ENCODE peak calls at places on chromosomes 3 and 15, in four cellular contexts. One of them, this sample, is unnamed.

GRCh38 chr15:96807361-96807760 is 476.9 kb downstream of the NR2F2 start:
- DNase-seq in neuronal stem cell: no peak
- DNase-seq in IMR-90: no peak
- DNase-seq in H1: no peak
- DNase-seq in this sample: no peak

GRCh38 chr3:62604301-62604700 is 231.0 kb upstream of the FEZF2 start:
- DNase-seq in neuronal stem cell: no peak
- DNase-seq in IMR-90: peak; percentile 88
- DNase-seq in H1: no peak
- DNase-seq in this sample: no peak

GRCh38 chr3:138003069-138003468 is 6.9 kb upstream of the CLDN18 start:
- DNase-seq in IMR-90: no peak
- DNase-seq in H1: no peak
- DNase-seq in neuronal stem cell: no peak
- DNase-seq in this sample: no peak

GRCh38 chr3:16402451-16402850 is 111.0 kb downstream of the RFTN1 start:
- DNase-seq in IMR-90: peak; percentile 76
- DNase-seq in neuronal stem cell: no peak
- DNase-seq in H1: no peak
- DNase-seq in this sample: no peak

GRCh38 chr15:58285212-58285920 is 146.4 kb upstream of the LIPC start:
- DNase-seq in IMR-90: no peak
- DNase-seq in H1: no peak
- DNase-seq in neuronal stem cell: no peak
- DNase-seq in this sample: no peak

GRCh38 chr15:58443291-58443690 is 11.5 kb downstream of the LIPC start:
- DNase-seq in H1: no peak
- DNase-seq in IMR-90: no peak
- DNase-seq in neuronal stem cell: no peak
- DNase-seq in this sample: no peak

GRCh38 chr15:64699767-64700388 is 75.5 kb downstream of the RBPMS2 start:
- DNase-seq in H1: peak; percentile 78
- DNase-seq in neuronal stem cell: no peak
- DNase-seq in IMR-90: peak; percentile 48
- DNase-seq in this sample: peak; percentile 84

GRCh38 chr3:108914774-108915641 is 38.7 kb downstream of the GUCA1C start:
- DNase-seq in neuronal stem cell: peak; percentile 68
- DNase-seq in H1: peak; percentile 63
- DNase-seq in IMR-90: peak; percentile 63
- DNase-seq in this sample: peak; percentile 79

GRCh38 chr3:43523454-43524053 is 98.3 kb downstream of the ANO10 start:
- DNase-seq in neuronal stem cell: no peak
- DNase-seq in H1: no peak
- DNase-seq in IMR-90: peak; percentile 56
- DNase-seq in this sample: no peak

GRCh38 chr3:71156062-71156665 is 427.4 kb downstream of the FOXP1 start:
- DNase-seq in H1: no peak
- DNase-seq in IMR-90: no peak
- DNase-seq in neuronal stem cell: no peak
- DNase-seq in this sample: no peak
- H3K18ac ChIP-seq in H1: no peak overlapping the region
- H3K18ac ChIP-seq in IMR-90: no peak overlapping the region
- H3K18ac ChIP-seq in neuronal stem cell: no peak overlapping the region
- H3K18ac ChIP-seq in this sample: no peak overlapping the region

GRCh38 chr3:31770822-31771326 is 210.2 kb downstream of the OSBPL10 start:
- DNase-seq in IMR-90: peak; percentile 41
- DNase-seq in H1: no peak
- DNase-seq in neuronal stem cell: no peak
- DNase-seq in this sample: no peak

GRCh38 chr3:31766654-31767053 is 214.4 kb downstream of the OSBPL10 start:
- DNase-seq in H1: no peak
- DNase-seq in IMR-90: no peak
- DNase-seq in neuronal stem cell: no peak
- DNase-seq in this sample: no peak

GRCh38 chr3:31765856-31766255 is 215.2 kb downstream of the OSBPL10 start:
- DNase-seq in H1: peak; percentile 13
- DNase-seq in IMR-90: no peak
- DNase-seq in neuronal stem cell: no peak
- DNase-seq in this sample: no peak

GRCh38 chr3:31772155-31772761 is 208.8 kb downstream of the OSBPL10 start:
- DNase-seq in H1: peak; percentile 33
- DNase-seq in IMR-90: no peak
- DNase-seq in neuronal stem cell: no peak
- DNase-seq in this sample: no peak

DNA sequence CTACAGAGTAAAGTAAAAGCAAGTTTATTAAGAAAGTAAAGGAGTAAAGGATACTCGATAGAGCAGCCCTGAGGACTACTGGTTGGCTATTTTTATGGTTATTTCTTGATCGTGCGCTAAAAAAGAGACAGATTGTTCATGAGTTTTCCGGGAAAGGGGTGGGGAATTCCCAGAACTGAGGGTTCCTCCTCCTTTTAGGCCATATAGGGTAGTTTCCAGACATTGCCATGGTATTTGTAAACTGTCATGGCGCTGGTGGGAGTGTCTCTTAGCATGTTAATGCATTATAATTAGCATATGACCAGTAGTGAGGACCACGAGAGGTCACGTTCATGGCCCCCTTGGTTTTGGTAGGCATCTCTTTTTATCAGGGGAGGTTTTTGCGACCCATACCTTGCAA is 213.1 kb downstream of the OSBPL10 start:
- DNase-seq in H1: no peak
- DNase-seq in IMR-90: no peak
- DNase-seq in neuronal stem cell: no peak
- DNase-seq in this sample: no peak
- H3K18ac ChIP-seq in H1: no peak overlapping the region
- H3K18ac ChIP-seq in IMR-90: no peak overlapping the region
- H3K18ac ChIP-seq in neuronal stem cell: no peak overlapping the region
- H3K18ac ChIP-seq in this sample: no peak overlapping the region

GRCh38 chr15:36126194-36126593 is 453.2 kb upstream of the CDIN1 start:
- DNase-seq in IMR-90: no peak
- DNase-seq in neuronal stem cell: no peak
- DNase-seq in H1: no peak
- DNase-seq in this sample: no peak
- H3K18ac ChIP-seq in IMR-90: no peak overlapping the region
- H3K18ac ChIP-seq in neuronal stem cell: no peak overlapping the region
- H3K18ac ChIP-seq in H1: no peak overlapping the region
- H3K18ac ChIP-seq in this sample: no peak overlapping the region

GRCh38 chr3:127000792-127001191 is 17.9 kb downstream of the PLXNA1 start:
- DNase-seq in IMR-90: no peak
- DNase-seq in neuronal stem cell: no peak
- DNase-seq in H1: no peak
- DNase-seq in this sample: no peak

GRCh38 chr3:127002195-127003174 is 19.6 kb downstream of the PLXNA1 start:
- DNase-seq in IMR-90: peak; percentile 89
- DNase-seq in H1: peak; percentile 90
- DNase-seq in neuronal stem cell: peak; percentile 79
- DNase-seq in this sample: peak; percentile 93

GRCh38 chr3:127000128-127000527 is 17.2 kb downstream of the PLXNA1 start:
- DNase-seq in neuronal stem cell: no peak
- DNase-seq in IMR-90: no peak
- DNase-seq in H1: no peak
- DNase-seq in this sample: no peak

GRCh38 chr3:127003175-127003555 is 20.2 kb downstream of the PLXNA1 start:
- DNase-seq in IMR-90: no peak
- DNase-seq in H1: no peak
- DNase-seq in neuronal stem cell: no peak
- DNase-seq in this sample: no peak

DNA sequence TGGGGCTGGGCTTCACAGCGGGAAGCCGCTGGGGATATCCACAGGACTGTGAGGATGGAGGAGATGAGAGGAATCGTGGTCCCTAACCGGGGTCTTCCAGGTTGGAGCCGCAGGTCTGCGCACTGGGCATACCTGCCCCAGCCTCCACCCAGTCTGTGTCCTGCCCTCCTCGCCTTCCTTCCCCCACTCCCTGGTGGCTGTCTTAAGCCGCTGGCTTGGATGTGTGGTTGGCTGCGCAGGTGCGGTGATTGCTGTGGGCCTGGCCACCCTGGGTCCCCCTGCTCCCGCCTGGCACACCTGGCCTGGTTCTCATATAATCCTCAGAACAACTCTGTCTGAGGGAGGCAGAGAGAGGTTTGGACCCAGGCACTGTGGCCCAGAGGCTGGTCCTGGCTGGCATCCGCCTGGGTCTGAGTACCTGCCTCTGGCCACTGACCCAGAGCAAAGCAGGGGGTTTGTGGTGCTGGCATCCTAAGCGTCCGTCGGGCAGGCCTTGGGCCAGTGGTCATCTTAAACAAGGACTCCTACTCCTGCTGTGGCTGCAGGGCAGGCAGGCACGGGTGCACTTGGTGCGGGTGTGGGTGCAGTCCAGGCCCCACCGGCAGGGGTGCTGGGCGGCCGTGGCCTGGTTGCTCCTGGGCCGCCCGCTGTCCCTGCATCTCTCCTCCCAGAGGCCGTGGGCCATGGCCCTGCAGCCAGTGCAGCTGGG is 18.7 kb downstream of the PLXNA1 start:
- DNase-seq in IMR-90: no peak
- DNase-seq in H1: peak; percentile 58
- DNase-seq in neuronal stem cell: no peak
- DNase-seq in this sample: no peak
- H3K18ac ChIP-seq in IMR-90: peak overlapping the region; percentile 62
- H3K18ac ChIP-seq in H1: peak overlapping the region; percentile 92
- H3K18ac ChIP-seq in neuronal stem cell: peak overlapping the region; percentile 36
- H3K18ac ChIP-seq in this sample: no peak overlapping the region

GRCh38 chr15:98838387-98839259 is 169.0 kb downstream of the PGPEP1L start:
- DNase-seq in IMR-90: no peak
- DNase-seq in H1: no peak
- DNase-seq in neuronal stem cell: no peak
- DNase-seq in this sample: no peak
- H3K18ac ChIP-seq in IMR-90: no peak overlapping the region
- H3K18ac ChIP-seq in H1: no peak overlapping the region
- H3K18ac ChIP-seq in neuronal stem cell: no peak overlapping the region
- H3K18ac ChIP-seq in this sample: no peak overlapping the region

GRCh38 chr15:77415450-77416448 is 4.2 kb downstream of the PEAK1 start:
- DNase-seq in neuronal stem cell: no peak
- DNase-seq in H1: no peak
- DNase-seq in IMR-90: peak; percentile 60
- DNase-seq in this sample: no peak

GRCh38 chr15:77412972-77413371 is 6.9 kb downstream of the PEAK1 start:
- DNase-seq in H1: no peak
- DNase-seq in IMR-90: no peak
- DNase-seq in neuronal stem cell: no peak
- DNase-seq in this sample: no peak

GRCh38 chr15:77411614-77411976 is 8.3 kb downstream of the PEAK1 start:
- DNase-seq in neuronal stem cell: no peak
- DNase-seq in IMR-90: no peak
- DNase-seq in H1: no peak
- DNase-seq in this sample: no peak

GRCh38 chr15:77414781-77415442 is 5.0 kb downstream of the PEAK1 start:
- DNase-seq in H1: no peak
- DNase-seq in neuronal stem cell: no peak
- DNase-seq in IMR-90: no peak
- DNase-seq in this sample: no peak

GRCh38 chr15:77413687-77414349 is 6.1 kb downstream of the PEAK1 start:
- DNase-seq in neuronal stem cell: no peak
- DNase-seq in IMR-90: no peak
- DNase-seq in H1: no peak
- DNase-seq in this sample: no peak
- H3K18ac ChIP-seq in neuronal stem cell: no peak overlapping the region
- H3K18ac ChIP-seq in IMR-90: no peak overlapping the region
- H3K18ac ChIP-seq in H1: no peak overlapping the region
- H3K18ac ChIP-seq in this sample: no peak overlapping the region

GRCh38 chr15:87816811-87817210 is 439.7 kb downstream of the NTRK3 start:
- DNase-seq in H1: no peak
- DNase-seq in IMR-90: peak; percentile 99
- DNase-seq in neuronal stem cell: no peak
- DNase-seq in this sample: no peak

GRCh38 chr15:87817553-87817952 is 439.0 kb downstream of the NTRK3 start:
- DNase-seq in H1: no peak
- DNase-seq in IMR-90: peak; percentile 65
- DNase-seq in neuronal stem cell: no peak
- DNase-seq in this sample: no peak

GRCh38 chr15:87816016-87816415 is 440.5 kb downstream of the NTRK3 start:
- DNase-seq in IMR-90: peak; percentile 29
- DNase-seq in neuronal stem cell: no peak
- DNase-seq in H1: no peak
- DNase-seq in this sample: no peak
- H3K18ac ChIP-seq in IMR-90: peak overlapping the region; percentile 85
- H3K18ac ChIP-seq in neuronal stem cell: no peak overlapping the region
- H3K18ac ChIP-seq in H1: no peak overlapping the region
- H3K18ac ChIP-seq in this sample: no peak overlapping the region

DNA sequence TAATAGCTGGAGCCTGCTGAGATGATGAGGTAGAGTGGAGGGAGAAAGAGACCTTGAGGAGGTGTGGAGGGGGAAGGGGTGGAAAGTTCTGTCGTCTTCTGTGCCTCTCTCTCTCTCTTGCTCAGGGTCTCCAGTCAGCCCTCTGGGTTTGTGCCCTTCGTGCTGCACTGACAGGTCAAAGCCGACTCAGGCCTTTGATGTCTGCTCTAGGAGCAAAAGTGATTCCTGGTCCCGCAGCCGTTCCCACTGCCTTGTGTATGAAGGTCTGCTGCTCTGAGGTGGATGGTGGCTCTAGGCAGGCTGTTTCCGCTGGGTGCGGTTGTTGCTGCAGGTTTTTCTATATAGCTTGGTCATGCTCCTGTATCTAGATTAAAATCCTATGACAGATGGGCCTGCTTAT is 89.4 kb downstream of the IGF1R start:
- DNase-seq in neuronal stem cell: no peak
- DNase-seq in H1: no peak
- DNase-seq in IMR-90: no peak
- DNase-seq in this sample: no peak
- H3K18ac ChIP-seq in neuronal stem cell: no peak overlapping the region
- H3K18ac ChIP-seq in H1: no peak overlapping the region
- H3K18ac ChIP-seq in IMR-90: no peak overlapping the region
- H3K18ac ChIP-seq in this sample: no peak overlapping the region

DNA sequence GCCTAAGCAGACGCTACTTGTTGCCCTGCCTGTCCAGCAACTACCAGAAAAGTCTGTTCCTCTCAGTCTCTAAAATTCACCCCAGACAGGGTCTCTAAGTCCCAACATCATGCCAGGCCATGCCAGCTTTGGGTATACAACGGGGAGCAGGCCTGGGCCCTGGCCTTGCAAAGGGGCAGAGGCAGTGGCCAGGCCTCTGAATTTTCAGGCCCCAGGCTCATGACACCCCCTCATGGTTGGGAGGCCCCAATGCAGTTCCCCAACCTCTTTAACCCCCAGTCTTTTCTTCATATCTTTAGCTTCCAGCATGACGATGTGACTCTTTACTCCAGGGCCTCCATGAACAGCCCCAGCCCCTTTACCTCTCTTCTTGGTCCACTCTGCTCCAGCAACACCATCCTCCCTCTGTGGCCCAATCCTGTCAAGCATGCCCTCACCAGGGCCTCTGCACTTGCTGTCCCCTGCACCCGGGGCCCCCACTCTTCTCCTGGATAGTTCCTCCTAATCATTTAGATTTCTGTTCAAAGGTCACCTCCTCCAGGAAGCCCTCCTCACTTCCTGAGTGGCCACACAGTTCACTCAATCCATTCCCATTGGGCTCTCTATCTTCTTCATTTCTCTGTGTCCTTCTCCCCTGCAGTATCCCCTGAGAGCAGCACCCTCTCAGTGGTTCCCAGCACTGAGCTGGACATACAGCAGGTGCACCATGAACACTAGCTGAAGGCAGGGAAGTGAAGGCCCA is 4.8 kb downstream of the IQSEC1 start:
- DNase-seq in neuronal stem cell: no peak
- DNase-seq in H1: no peak
- DNase-seq in IMR-90: no peak
- DNase-seq in this sample: no peak
- H3K18ac ChIP-seq in neuronal stem cell: no peak overlapping the region
- H3K18ac ChIP-seq in H1: no peak overlapping the region
- H3K18ac ChIP-seq in IMR-90: no peak overlapping the region
- H3K18ac ChIP-seq in this sample: no peak overlapping the region

This sample was measured in H9.